ENCODE peak calls at places on chromosomes 16 and 17, in nine cellular contexts. One of them, this sample, is unnamed.

GRCh38 chr16:16830973-16831372 is 452.0 kb downstream of the NPIPA7 start:
- DNase-seq in fibroblast of lung: no peak
- DNase-seq in ovary: no peak
- DNase-seq in cardiac fibroblast: no peak
- DNase-seq in AG09319: no peak
- DNase-seq in CD4-positive, alpha-beta T cell: no peak
- DNase-seq in heart left ventricle: no peak
- DNase-seq in omental fat pad: no peak
- DNase-seq in GM12864: no peak
- DNase-seq in this sample: no peak

GRCh38 chr17:7340179-7340578 is 3.9 kb downstream of the ACAP1 start:
- DNase-seq in fibroblast of lung: no peak
- DNase-seq in ovary: no peak
- DNase-seq in cardiac fibroblast: peak; percentile 31
- DNase-seq in AG09319: no peak
- DNase-seq in CD4-positive, alpha-beta T cell: no peak
- DNase-seq in heart left ventricle: no peak
- DNase-seq in omental fat pad: no peak
- DNase-seq in GM12864: no peak
- DNase-seq in this sample: no peak

GRCh38 chr16:85306071-85306792 is 194.0 kb upstream of the CIBAR2 start:
- DNase-seq in fibroblast of lung: peak; percentile 72
- DNase-seq in ovary: peak; percentile 95
- DNase-seq in cardiac fibroblast: peak; percentile 75
- DNase-seq in AG09319: peak; percentile 64
- DNase-seq in CD4-positive, alpha-beta T cell: peak; percentile 63
- DNase-seq in heart left ventricle: peak; percentile 79
- DNase-seq in omental fat pad: peak; percentile 76
- DNase-seq in GM12864: peak; percentile 26
- DNase-seq in this sample: no peak

GRCh38 chr16:11852092-11852809 is 909 bp upstream of the RSL1D1 start:
- DNase-seq in fibroblast of lung: peak; percentile 46
- DNase-seq in ovary: no peak
- DNase-seq in cardiac fibroblast: peak; percentile 43
- DNase-seq in AG09319: no peak
- DNase-seq in CD4-positive, alpha-beta T cell: no peak
- DNase-seq in heart left ventricle: no peak
- DNase-seq in omental fat pad: no peak
- DNase-seq in GM12864: no peak
- DNase-seq in this sample: no peak

GRCh38 chr17:10224592-10225195 is 26.3 kb upstream of the GAS7 start:
- DNase-seq in fibroblast of lung: no peak
- DNase-seq in ovary: no peak
- DNase-seq in cardiac fibroblast: no peak
- DNase-seq in AG09319: peak; percentile 35
- DNase-seq in CD4-positive, alpha-beta T cell: no peak
- DNase-seq in heart left ventricle: no peak
- DNase-seq in omental fat pad: no peak
- DNase-seq in GM12864: no peak
- DNase-seq in this sample: no peak

GRCh38 chr16:67719778-67720144 is 645 bp upstream of the GFOD2 start:
- DNase-seq in fibroblast of lung: peak; percentile 67
- DNase-seq in ovary: peak; percentile 31
- DNase-seq in cardiac fibroblast: peak; percentile 52
- DNase-seq in AG09319: no peak
- DNase-seq in CD4-positive, alpha-beta T cell: no peak
- DNase-seq in heart left ventricle: peak; percentile 37
- DNase-seq in omental fat pad: no peak
- DNase-seq in GM12864: no peak
- DNase-seq in this sample: peak; percentile 26

GRCh38 chr17:50426814-50427787 is 1.1 kb downstream of the ACSF2 start:
- DNase-seq in fibroblast of lung: peak; percentile 17
- DNase-seq in ovary: peak; percentile 22
- DNase-seq in cardiac fibroblast: peak; percentile 31
- DNase-seq in AG09319: no peak
- DNase-seq in CD4-positive, alpha-beta T cell: no peak
- DNase-seq in heart left ventricle: no peak
- DNase-seq in omental fat pad: no peak
- DNase-seq in GM12864: no peak
- DNase-seq in this sample: no peak

GRCh38 chr16:75219838-75220237 is 1.1 kb downstream of the CTRB1 start:
- DNase-seq in fibroblast of lung: no peak
- DNase-seq in ovary: no peak
- DNase-seq in cardiac fibroblast: no peak
- DNase-seq in AG09319: no peak
- DNase-seq in CD4-positive, alpha-beta T cell: no peak
- DNase-seq in heart left ventricle: no peak
- DNase-seq in omental fat pad: no peak
- DNase-seq in GM12864: no peak
- DNase-seq in this sample: no peak

GRCh38 chr16:27792486-27793275 is 242.7 kb downstream of the KATNIP start:
- DNase-seq in fibroblast of lung: peak; percentile 52
- DNase-seq in ovary: no peak
- DNase-seq in cardiac fibroblast: peak; percentile 18
- DNase-seq in AG09319: no peak
- DNase-seq in CD4-positive, alpha-beta T cell: no peak
- DNase-seq in heart left ventricle: no peak
- DNase-seq in omental fat pad: no peak
- DNase-seq in GM12864: no peak
- DNase-seq in this sample: no peak

GRCh38 chr17:17130077-17130844 is 75.9 kb downstream of the PLD6 start:
- DNase-seq in fibroblast of lung: no peak
- DNase-seq in ovary: no peak
- DNase-seq in cardiac fibroblast: no peak
- DNase-seq in AG09319: no peak
- DNase-seq in CD4-positive, alpha-beta T cell: no peak
- DNase-seq in heart left ventricle: peak; percentile 16
- DNase-seq in omental fat pad: no peak
- DNase-seq in GM12864: no peak
- DNase-seq in this sample: no peak

GRCh38 chr16:84596801-84597517 is 20.9 kb downstream of the COTL1 start:
- DNase-seq in fibroblast of lung: no peak
- DNase-seq in ovary: no peak
- DNase-seq in cardiac fibroblast: no peak
- DNase-seq in AG09319: no peak
- DNase-seq in CD4-positive, alpha-beta T cell: no peak
- DNase-seq in heart left ventricle: no peak
- DNase-seq in omental fat pad: no peak
- DNase-seq in GM12864: no peak
- DNase-seq in this sample: no peak

GRCh38 chr17:37742114-37742761 is 2.6 kb downstream of the HNF1B start:
- DNase-seq in fibroblast of lung: peak; percentile 17
- DNase-seq in ovary: no peak
- DNase-seq in cardiac fibroblast: no peak
- DNase-seq in AG09319: no peak
- DNase-seq in CD4-positive, alpha-beta T cell: no peak
- DNase-seq in heart left ventricle: no peak
- DNase-seq in omental fat pad: no peak
- DNase-seq in GM12864: no peak
- DNase-seq in this sample: no peak

GRCh38 chr16:53220585-53220984 is 165.8 kb downstream of the CHD9 start:
- DNase-seq in fibroblast of lung: peak; percentile 53
- DNase-seq in ovary: no peak
- DNase-seq in cardiac fibroblast: peak; percentile 76
- DNase-seq in AG09319: no peak
- DNase-seq in CD4-positive, alpha-beta T cell: no peak
- DNase-seq in heart left ventricle: no peak
- DNase-seq in omental fat pad: no peak
- DNase-seq in GM12864: no peak
- DNase-seq in this sample: no peak

GRCh38 chr16:8855972-8856371 is 12.8 kb downstream of the CARHSP1 start:
- DNase-seq in fibroblast of lung: no peak
- DNase-seq in ovary: no peak
- DNase-seq in cardiac fibroblast: no peak
- DNase-seq in AG09319: no peak
- DNase-seq in CD4-positive, alpha-beta T cell: no peak
- DNase-seq in heart left ventricle: no peak
- DNase-seq in omental fat pad: no peak
- DNase-seq in GM12864: no peak
- DNase-seq in this sample: no peak

GRCh38 chr16:8854298-8854948 is 14.4 kb downstream of the CARHSP1 start:
- DNase-seq in fibroblast of lung: no peak
- DNase-seq in ovary: no peak
- DNase-seq in cardiac fibroblast: no peak
- DNase-seq in AG09319: no peak
- DNase-seq in CD4-positive, alpha-beta T cell: no peak
- DNase-seq in heart left ventricle: no peak
- DNase-seq in omental fat pad: peak; percentile 22
- DNase-seq in GM12864: no peak
- DNase-seq in this sample: no peak

GRCh38 chr16:8853150-8853549 is 15.7 kb downstream of the CARHSP1 start:
- DNase-seq in fibroblast of lung: no peak
- DNase-seq in ovary: no peak
- DNase-seq in cardiac fibroblast: no peak
- DNase-seq in AG09319: no peak
- DNase-seq in CD4-positive, alpha-beta T cell: no peak
- DNase-seq in heart left ventricle: no peak
- DNase-seq in omental fat pad: no peak
- DNase-seq in GM12864: no peak
- DNase-seq in this sample: no peak

GRCh38 chr16:8853611-8854010 is 15.2 kb downstream of the CARHSP1 start:
- DNase-seq in fibroblast of lung: no peak
- DNase-seq in ovary: no peak
- DNase-seq in cardiac fibroblast: no peak
- DNase-seq in AG09319: no peak
- DNase-seq in CD4-positive, alpha-beta T cell: no peak
- DNase-seq in heart left ventricle: no peak
- DNase-seq in omental fat pad: peak; percentile 14
- DNase-seq in GM12864: no peak
- DNase-seq in this sample: no peak

GRCh38 chr16:8855051-8855786 is 13.6 kb downstream of the CARHSP1 start:
- DNase-seq in fibroblast of lung: no peak
- DNase-seq in ovary: no peak
- DNase-seq in cardiac fibroblast: no peak
- DNase-seq in AG09319: no peak
- DNase-seq in CD4-positive, alpha-beta T cell: no peak
- DNase-seq in heart left ventricle: no peak
- DNase-seq in omental fat pad: peak; percentile 20
- DNase-seq in GM12864: no peak
- DNase-seq in this sample: no peak
- TF ChIP-seq CTCF in fibroblast of lung: no peak
- TF ChIP-seq CTCF in ovary: no peak
- TF ChIP-seq CTCF in cardiac fibroblast: peak; percentile 32
- TF ChIP-seq CTCF in AG09319: peak; percentile 1
- TF ChIP-seq CTCF in CD4-positive, alpha-beta T cell: no peak
- TF ChIP-seq CTCF in heart left ventricle: no peak
- TF ChIP-seq CTCF in omental fat pad: no peak
- TF ChIP-seq CTCF in GM12864: peak; percentile 22
- TF ChIP-seq CTCF in this sample: no peak

GRCh38 chr16:47492036-47492427 is 30.9 kb downstream of the PHKB start:
- DNase-seq in fibroblast of lung: no peak
- DNase-seq in ovary: no peak
- DNase-seq in cardiac fibroblast: no peak
- DNase-seq in AG09319: no peak
- DNase-seq in CD4-positive, alpha-beta T cell: no peak
- DNase-seq in heart left ventricle: no peak
- DNase-seq in omental fat pad: no peak
- DNase-seq in GM12864: no peak
- DNase-seq in this sample: no peak
- TF ChIP-seq CTCF in fibroblast of lung: no peak
- TF ChIP-seq CTCF in ovary: no peak
- TF ChIP-seq CTCF in cardiac fibroblast: no peak
- TF ChIP-seq CTCF in AG09319: no peak
- TF ChIP-seq CTCF in CD4-positive, alpha-beta T cell: no peak
- TF ChIP-seq CTCF in heart left ventricle: no peak
- TF ChIP-seq CTCF in omental fat pad: no peak
- TF ChIP-seq CTCF in GM12864: no peak
- TF ChIP-seq CTCF in this sample: no peak

GRCh38 chr16:3115561-3115960 is 3.2 kb downstream of the ZNF205 start:
- DNase-seq in fibroblast of lung: no peak
- DNase-seq in ovary: no peak
- DNase-seq in cardiac fibroblast: no peak
- DNase-seq in AG09319: no peak
- DNase-seq in CD4-positive, alpha-beta T cell: no peak
- DNase-seq in heart left ventricle: no peak
- DNase-seq in omental fat pad: no peak
- DNase-seq in GM12864: no peak
- DNase-seq in this sample: no peak
- TF ChIP-seq CTCF in fibroblast of lung: no peak
- TF ChIP-seq CTCF in ovary: no peak
- TF ChIP-seq CTCF in cardiac fibroblast: no peak
- TF ChIP-seq CTCF in AG09319: no peak
- TF ChIP-seq CTCF in CD4-positive, alpha-beta T cell: no peak
- TF ChIP-seq CTCF in heart left ventricle: no peak
- TF ChIP-seq CTCF in omental fat pad: no peak
- TF ChIP-seq CTCF in GM12864: peak; percentile 32
- TF ChIP-seq CTCF in this sample: no peak

DNA sequence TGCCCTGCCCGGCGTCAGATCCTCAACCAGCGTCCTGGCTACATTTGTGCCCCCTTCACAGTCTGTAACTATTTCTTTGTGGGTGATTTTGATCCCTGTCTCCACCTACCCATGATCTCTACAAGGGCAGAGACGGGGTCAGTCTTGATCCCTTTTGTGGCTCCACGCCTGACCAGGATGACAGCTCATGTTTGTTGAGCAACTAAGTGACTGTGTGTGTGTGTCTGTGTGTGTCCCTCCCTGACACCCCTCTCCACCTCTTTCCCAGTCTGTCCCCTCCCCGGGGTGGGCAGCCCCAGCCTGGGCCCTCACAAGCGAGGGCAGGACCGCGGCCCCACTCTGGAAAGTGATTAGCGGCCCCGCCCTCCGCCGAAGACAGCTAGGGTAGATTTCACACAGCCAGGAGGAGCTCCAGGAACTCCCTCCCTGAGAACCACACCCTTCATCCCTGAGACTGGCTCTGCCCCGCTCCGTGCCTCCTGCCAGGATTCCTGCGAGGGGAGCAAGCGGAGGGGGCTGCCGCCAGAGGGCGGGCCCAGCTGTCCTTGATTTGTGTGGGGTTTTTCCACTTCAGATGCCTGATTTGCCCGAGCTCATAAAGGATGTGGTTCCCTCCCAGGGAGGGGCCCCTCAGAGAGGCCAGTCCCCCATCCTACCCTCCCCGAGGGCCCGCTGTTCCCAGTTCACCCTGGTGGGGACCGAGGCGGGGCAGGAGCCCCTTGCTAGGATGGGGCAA is 5.3 kb upstream of the HS3ST6 start:
- DNase-seq in fibroblast of lung: peak; percentile 21
- DNase-seq in ovary: no peak
- DNase-seq in cardiac fibroblast: peak; percentile 14
- DNase-seq in AG09319: peak; percentile 43
- DNase-seq in CD4-positive, alpha-beta T cell: no peak
- DNase-seq in heart left ventricle: no peak
- DNase-seq in omental fat pad: no peak
- DNase-seq in GM12864: no peak
- DNase-seq in this sample: no peak
- TF ChIP-seq CTCF in fibroblast of lung: no peak
- TF ChIP-seq CTCF in ovary: no peak
- TF ChIP-seq CTCF in cardiac fibroblast: peak; percentile 17
- TF ChIP-seq CTCF in AG09319: peak; percentile 18
- TF ChIP-seq CTCF in CD4-positive, alpha-beta T cell: no peak
- TF ChIP-seq CTCF in heart left ventricle: no peak
- TF ChIP-seq CTCF in omental fat pad: no peak
- TF ChIP-seq CTCF in GM12864: no peak
- TF ChIP-seq CTCF in this sample: peak; percentile 30

GRCh38 chr17:65093930-65094329 is 37.4 kb upstream of the GNA13 start:
- DNase-seq in fibroblast of lung: no peak
- DNase-seq in ovary: no peak
- DNase-seq in cardiac fibroblast: no peak
- DNase-seq in AG09319: no peak
- DNase-seq in CD4-positive, alpha-beta T cell: no peak
- DNase-seq in heart left ventricle: no peak
- DNase-seq in omental fat pad: no peak
- DNase-seq in GM12864: no peak
- DNase-seq in this sample: no peak
- TF ChIP-seq CTCF in fibroblast of lung: no peak
- TF ChIP-seq CTCF in ovary: no peak
- TF ChIP-seq CTCF in cardiac fibroblast: no peak
- TF ChIP-seq CTCF in AG09319: no peak
- TF ChIP-seq CTCF in CD4-positive, alpha-beta T cell: no peak
- TF ChIP-seq CTCF in heart left ventricle: no peak
- TF ChIP-seq CTCF in omental fat pad: no peak
- TF ChIP-seq CTCF in GM12864: peak; percentile 31
- TF ChIP-seq CTCF in this sample: no peak

This sample was measured in AG04449.